ENCODE peak calls at places on chromosomes 11 and 22, in ten cellular contexts. K is Calu3; J is NCI-H2171 treated with DMSO at 0.1 percent for 48 hours; G is effector memory CD4-positive, alpha-beta T cell; F is type B pancreatic cell; I is T-cell; D is EH; P is stimulated activated CD4-positive, alpha-beta T cell treated with anti-CD3 and anti-CD28 coated beads, Interleukin-2, amount 100 ng/mL, for 48 hours; B is tibial nerve; S is colonic mucosa. X is an unnamed sample.

GRCh38 chr11:44968510-44968909 is 17.8 kb upstream of the TP53I11 start:
- DNase-seq in K (no peak), J (peak), G (no peak), F (no peak), I (no peak), D (peak), P (no peak), B (no peak), S (no peak), X (no peak)

GRCh38 chr11:12845739-12846358 is 163.3 kb upstream of the RASSF10 start:
- DNase-seq in K (peak), J (peak), G (no peak), F (peak), I (no peak), D (peak), P (no peak), B (no peak), S (peak), X (no peak)

GRCh38 chr11:12159351-12160099 is 49.1 kb downstream of the MICAL2 start:
- DNase-seq in K (no peak), J (no peak), G (no peak), F (no peak), I (no peak), D (peak), P (no peak), B (no peak), S (no peak), X (no peak)

GRCh38 chr11:44456544-44457270 is 108.8 kb upstream of the CD82 start:
- DNase-seq in K (peak), J (peak), G (no peak), F (no peak), I (no peak), D (no peak), P (no peak), B (no peak), S (no peak), X (no peak)

GRCh38 chr11:117877120-117877784 is 794 bp upstream of the FXYD6 start:
- DNase-seq in K (no peak), J (no peak), G (no peak), F (peak), I (no peak), D (no peak), P (no peak), B (no peak), S (no peak), X (no peak)

GRCh38 chr22:27761036-27761435 is 40.5 kb downstream of the MN1 start:
- DNase-seq in K (no peak), J (no peak), G (no peak), F (no peak), I (no peak), D (no peak), P (no peak), B (no peak), S (no peak), X (no peak)

GRCh38 chr11:2027710-2028109 is 30.1 kb upstream of the H19 start:
- DNase-seq in K (no peak), J (no peak), G (no peak), F (no peak), I (no peak), D (no peak), P (no peak), B (no peak), S (no peak), X (no peak)

GRCh38 chr11:46239801-46240061 is 37.7 kb upstream of the CREB3L1 start:
- DNase-seq in K (no peak), J (no peak), G (no peak), F (no peak), I (no peak), D (peak), P (no peak), B (no peak), S (no peak), X (no peak)

GRCh38 chr11:88175004-88175706 is at the start of gene RAB38:
- DNase-seq in K (peak), J (peak), G (no peak), F (peak), I (no peak), D (peak), P (peak), B (no peak), S (peak), X (peak)

GRCh38 chr11:64745219-64745522 is 1.2 kb upstream of the RASGRP2 start:
- DNase-seq in K (no peak), J (peak), G (peak), F (no peak), I (peak), D (no peak), P (no peak), B (peak), S (peak), X (peak)

GRCh38 chr11:46987183-46987582 is 50.6 kb downstream of the CSTPP1 start:
- DNase-seq in K (no peak), J (no peak), G (no peak), F (no peak), I (no peak), D (no peak), P (no peak), B (no peak), S (no peak), X (no peak)

GRCh38 chr11:64759722-64760719 is at the start of gene PYGM:
- DNase-seq in K (no peak), J (no peak), G (no peak), F (no peak), I (no peak), D (no peak), P (no peak), B (peak), S (peak), X (peak)

GRCh38 chr22:21641417-21641794 is 696 bp upstream of the SDF2L1 start:
- DNase-seq in K (peak), J (no peak), G (no peak), F (no peak), I (no peak), D (peak), P (no peak), B (peak), S (peak), X (peak)

GRCh38 chr11:114233755-114234154 is 62.4 kb upstream of the NNMT start:
- DNase-seq in K (no peak), J (peak), G (no peak), F (no peak), I (no peak), D (no peak), P (no peak), B (no peak), S (no peak), X (no peak)

GRCh38 chr22:43327039-43327438 is 16.1 kb downstream of the SCUBE1 start:
- DNase-seq in K (no peak), J (no peak), G (no peak), F (no peak), I (no peak), D (no peak), P (no peak), B (no peak), S (no peak), X (no peak)

GRCh38 chr11:95138448-95138847 is 48.8 kb downstream of the ENDOD1 start:
- DNase-seq in K (no peak), J (no peak), G (no peak), F (no peak), I (no peak), D (peak), P (no peak), B (no peak), S (no peak), X (no peak)

GRCh38 chr11:112523477-112523876 is 262.8 kb upstream of the PLET1 start:
- DNase-seq in K (no peak), J (no peak), G (no peak), F (no peak), I (no peak), D (peak), P (no peak), B (no peak), S (no peak), X (no peak)

GRCh38 chr11:33778682-33779081 is 4.4 kb upstream of the FBXO3 start:
- DNase-seq in K (no peak), J (peak), G (no peak), F (no peak), I (no peak), D (peak), P (no peak), B (no peak), S (no peak), X (no peak)

GRCh38 chr11:73663604-73664495 is 17.5 kb downstream of the PLEKHB1 start:
- DNase-seq in K (no peak), J (no peak), G (no peak), F (no peak), I (no peak), D (no peak), P (no peak), B (no peak), S (no peak), X (no peak)

GRCh38 chr22:29706493-29706892 is 13.3 kb upstream of the CABP7 start:
- DNase-seq in K (no peak), J (peak), G (no peak), F (no peak), I (no peak), D (no peak), P (no peak), B (no peak), S (no peak), X (no peak)

GRCh38 chr11:8809605-8810272 is 101.2 kb upstream of the AKIP1 start:
- DNase-seq in K (no peak), J (peak), G (no peak), F (no peak), I (no peak), D (no peak), P (no peak), B (no peak), S (no peak), X (no peak)

GRCh38 chr11:2084721-2085120 is 54.5 kb downstream of the IGF2 start:
- DNase-seq in K (no peak), J (no peak), G (no peak), F (no peak), I (no peak), D (no peak), P (no peak), B (no peak), S (no peak), X (no peak)

GRCh38 chr11:23192256-23192655 is 332.0 kb upstream of the CCDC179 start:
- DNase-seq in K (no peak), J (no peak), G (no peak), F (no peak), I (no peak), D (peak), P (no peak), B (no peak), S (no peak), X (no peak)

GRCh38 chr22:21449531-21450319 is 17.5 kb upstream of the TMEM191C start:
- DNase-seq in K (no peak), J (no peak), G (no peak), F (peak), I (no peak), D (no peak), P (no peak), B (no peak), S (peak), X (peak)

GRCh38 chr11:3926458-3927095 is 71.1 kb downstream of the STIM1 start:
- DNase-seq in K (no peak), J (no peak), G (no peak), F (no peak), I (no peak), D (no peak), P (no peak), B (no peak), S (no peak), X (no peak)